ENCODE peak calls at places on chromosomes 2 and 18, in four cellular contexts. R is transverse colon, W is sigmoid colon, M is K562. G is an unnamed sample.

GRCh38 chr2:147382322-147382948 is 462.4 kb upstream of the ACVR2A start:
- DNase-seq in R (peak; percentile 8), M (no peak), W (no peak), G (no peak)

GRCh38 chr2:39608690-39609457 is 56.8 kb upstream of the TMEM178A start:
- DNase-seq in W (no peak), R (no peak), M (no peak), G (no peak)

GRCh38 chr2:14524041-14524802 is 108.3 kb upstream of the LRATD1 start:
- DNase-seq in R (no peak), W (no peak), M (no peak), G (no peak)

GRCh38 chr2:232928564-232929302 is 58.7 kb downstream of the SNORC start:
- DNase-seq in M (no peak), W (no peak), R (no peak), G (no peak)

GRCh38 chr2:119864318-119864717 is 104.6 kb downstream of the PTPN4 start:
- DNase-seq in W (no peak), R (no peak), M (no peak), G (no peak)

GRCh38 chr2:112768432-112768831 is 4.0 kb upstream of the CKAP2L start:
- DNase-seq in W (no peak), R (no peak), M (no peak), G (no peak)

GRCh38 chr2:72289283-72289682 is 141.6 kb upstream of the CYP26B1 start:
- DNase-seq in M (no peak), R (no peak), W (no peak), G (no peak)

GRCh38 chr18:76827205-76827885 is 5.0 kb downstream of the ZNF236 start:
- DNase-seq in W (peak; percentile 24), M (no peak), R (no peak), G (no peak)

GRCh38 chr2:218285604-218286003 is 6.7 kb downstream of the TMBIM1 start:
- DNase-seq in R (no peak), M (no peak), W (peak; percentile 93), G (no peak)

GRCh38 chr18:70216788-70217187 is 11.3 kb upstream of the RTTN start:
- DNase-seq in M (no peak), W (no peak), R (no peak), G (no peak)

GRCh38 chr18:70559446-70559845 is 270.6 kb downstream of the SOCS6 start:
- DNase-seq in R (no peak), M (no peak), W (no peak), G (no peak)

GRCh38 chr2:8573234-8573941 is 108.5 kb upstream of the ID2 start:
- DNase-seq in R (no peak), M (no peak), W (peak; percentile 60), G (no peak)

DNA sequence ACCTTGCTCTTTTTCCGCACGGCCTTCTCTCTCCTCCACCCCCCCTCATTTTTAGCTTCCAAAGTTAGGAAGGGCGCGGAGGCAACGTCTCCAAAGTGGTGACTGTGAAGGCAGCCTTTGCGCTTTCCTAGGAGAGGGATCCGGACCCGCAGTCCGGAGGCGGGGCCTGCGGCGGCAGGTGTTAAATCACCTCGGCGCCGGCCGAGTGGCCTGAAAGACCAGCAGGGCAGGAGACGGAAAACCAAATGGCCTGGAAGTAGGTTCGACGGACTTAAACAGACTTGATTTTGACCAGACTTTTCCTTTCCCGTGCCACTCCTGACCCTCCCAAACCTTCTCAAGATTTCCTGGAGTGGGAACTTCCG is 615 bp downstream of the GORASP2 start:
- DNase-seq in M (no peak), R (peak; percentile 68), W (peak; percentile 71), G (peak; percentile 93)
- TF ChIP-seq POLR2AphosphoS5 in M (no peak), R (no peak), W (no peak), G (no peak)

DNA sequence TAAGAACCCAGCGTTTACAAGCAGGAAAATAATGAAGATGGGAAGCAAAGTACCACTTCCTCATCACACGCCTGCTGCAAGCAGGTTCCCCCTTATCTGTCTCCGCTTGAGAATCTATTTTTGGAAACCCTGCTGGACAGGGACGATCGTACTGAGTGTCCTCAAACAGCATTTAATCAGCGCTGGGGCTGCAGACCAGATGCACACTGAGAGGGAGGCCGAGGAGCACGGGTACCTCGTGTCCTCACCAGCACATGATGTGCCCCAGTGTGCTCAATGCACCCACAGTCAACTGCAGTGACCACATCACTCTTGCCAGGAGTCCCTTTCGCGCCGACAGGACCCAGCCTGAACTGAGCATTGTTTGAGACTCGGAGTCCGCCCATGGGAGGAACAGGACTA is 160.3 kb downstream of the HDAC4 start:
- DNase-seq in R (peak; percentile 40), M (no peak), W (peak; percentile 88), G (peak; percentile 71)
- H3K27ac ChIP-seq in R (peak overlapping the region; percentile 79), M (no peak overlapping the region), W (peak overlapping the region; percentile 80), G (peak overlapping the region; percentile 20)

GRCh38 chr2:25339121-25339738 is 2.5 kb downstream of the DNMT3A start:
- DNase-seq in M (no peak), R (no peak), W (peak; percentile 75), G (peak; percentile 74)

GRCh38 chr2:25340340-25340886 is 1.3 kb downstream of the DNMT3A start:
- DNase-seq in M (peak; percentile 64), R (peak; percentile 57), W (peak; percentile 77), G (peak; percentile 84)

GRCh38 chr2:25338401-25338800 is 3.3 kb downstream of the DNMT3A start:
- DNase-seq in R (no peak), M (no peak), W (no peak), G (peak; percentile 67)

GRCh38 chr2:25341031-25341727 is 546 bp downstream of the DNMT3A start:
- DNase-seq in R (peak; percentile 34), W (no peak), M (peak; percentile 65), G (no peak)

DNA sequence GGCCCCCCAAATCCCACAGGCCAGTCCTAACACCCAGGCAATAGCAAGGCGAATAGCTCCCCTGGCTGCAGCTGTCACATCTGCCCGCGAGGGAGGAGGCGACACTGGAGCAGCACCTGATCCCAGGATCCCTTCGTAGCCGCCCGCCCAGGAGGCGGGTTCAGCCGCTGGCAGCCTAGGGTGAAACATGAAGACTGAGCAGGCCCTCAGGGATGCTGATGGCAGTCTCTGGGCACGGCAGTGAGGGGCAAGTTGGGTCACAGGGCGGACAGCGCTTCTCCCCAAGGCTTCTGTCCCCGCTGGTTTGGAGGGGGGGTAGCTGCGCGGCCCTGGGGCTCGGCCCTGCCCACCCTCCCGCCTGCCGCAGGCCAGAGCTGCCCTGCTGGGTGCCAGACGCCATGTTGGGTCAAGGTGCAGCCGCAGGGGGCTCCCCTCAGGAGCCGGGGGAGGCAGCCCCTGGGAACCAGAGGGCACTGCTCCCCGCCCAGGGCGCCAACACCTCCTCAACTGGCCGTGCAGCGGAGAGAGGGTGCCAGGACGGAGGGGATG is 1.9 kb downstream of the DNMT3A start:
- DNase-seq in W (peak; percentile 81), M (no peak), R (peak; percentile 69), G (peak; percentile 82)
- TF ChIP-seq POLR2AphosphoS5 in W (peak; percentile 31), M (no peak), R (peak; percentile 28), G (peak; percentile 31)

GRCh38 chr2:98037666-98038339 is 42.1 kb upstream of the TMEM131 start:
- DNase-seq in M (no peak), W (no peak), R (no peak), G (no peak)
- H3K27ac ChIP-seq in M (no peak overlapping the region), W (no peak overlapping the region), R (no peak overlapping the region), G (no peak overlapping the region)

DNA sequence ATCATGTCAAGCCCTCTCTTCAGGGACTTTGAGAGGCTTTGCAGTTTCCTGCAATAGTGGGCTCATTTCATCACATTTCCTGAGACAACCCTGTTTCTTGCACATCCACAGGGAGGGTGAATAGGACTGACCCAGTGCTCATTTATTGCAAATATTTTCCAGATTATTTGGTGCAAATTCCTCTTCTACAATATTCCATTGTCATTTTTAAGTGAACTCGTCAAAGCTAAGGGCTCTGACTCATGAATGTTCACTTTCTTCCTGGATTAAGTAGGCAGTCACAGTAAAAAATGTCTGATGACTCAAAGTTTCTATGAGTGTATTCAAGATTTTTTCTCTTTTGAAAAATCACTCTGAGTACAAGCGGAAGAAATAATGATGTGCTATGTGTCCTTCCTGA is 225.5 kb upstream of the GALNT5 start:
- DNase-seq in R (no peak), M (no peak), W (no peak), G (no peak)
- TF ChIP-seq POLR2AphosphoS5 in R (no peak), M (no peak), W (no peak), G (no peak)

GRCh38 chr2:121405233-121405632 is 120.2 kb upstream of the TFCP2L1 start:
- DNase-seq in R (no peak), W (no peak), M (no peak), G (no peak)

GRCh38 chr2:121408641-121409040 is 122.0 kb upstream of the RNU4ATAC start:
- DNase-seq in R (no peak), M (no peak), W (no peak), G (no peak)

GRCh38 chr2:121412349-121412748 is 118.3 kb upstream of the RNU4ATAC start:
- DNase-seq in R (no peak), W (no peak), M (no peak), G (no peak)

DNA sequence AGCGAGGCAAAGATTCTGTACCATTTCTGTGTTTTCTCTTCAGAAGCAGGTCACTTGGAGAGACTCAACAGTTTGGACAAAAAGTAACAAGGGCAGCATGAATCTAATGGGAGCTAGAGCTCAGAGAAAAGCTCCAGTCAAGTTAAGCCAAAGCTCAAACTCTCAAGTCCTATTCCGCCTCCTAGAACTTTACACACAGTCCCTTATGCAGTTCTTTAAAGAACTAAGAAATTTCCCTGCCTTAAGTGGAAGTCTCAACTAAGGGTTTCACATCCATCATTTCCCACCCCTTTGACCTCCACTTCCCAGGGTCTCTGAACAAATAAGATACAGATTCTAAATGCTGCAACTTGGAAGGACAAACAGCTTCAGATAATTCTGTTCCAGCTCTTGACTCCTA is 121.3 kb upstream of the RNU4ATAC start:
- DNase-seq in W (no peak), M (no peak), R (no peak), G (no peak)
- H3K27ac ChIP-seq in W (no peak overlapping the region), M (no peak overlapping the region), R (no peak overlapping the region), G (no peak overlapping the region)

GRCh38 chr2:43707255-43707654 is 31.0 kb upstream of the C1GALT1C1L start:
- DNase-seq in M (peak; percentile 25), R (peak; percentile 43), W (peak; percentile 92), G (no peak)
- TF ChIP-seq POLR2AphosphoS5 in M (no peak), R (no peak), W (no peak), G (no peak)

GRCh38 chr2:69173706-69174105 is 160.7 kb downstream of the ANTXR1 start:
- DNase-seq in M (no peak), W (no peak), R (no peak), G (no peak)

GRCh38 chr2:69177063-69177771 is 164.2 kb downstream of the ANTXR1 start:
- DNase-seq in R (peak; percentile 46), W (peak; percentile 83), M (peak; percentile 21), G (no peak)

GRCh38 chr2:69180227-69180626 is 167.2 kb downstream of the ANTXR1 start:
- DNase-seq in M (no peak), W (no peak), R (no peak), G (no peak)

GRCh38 chr2:69177785-69178636 is 165.0 kb downstream of the ANTXR1 start:
- DNase-seq in R (peak; percentile 80), M (peak; percentile 95), W (peak; percentile 97), G (peak; percentile 95)

GRCh38 chr2:69175795-69176715 is 163.1 kb downstream of the ANTXR1 start:
- DNase-seq in W (no peak), M (no peak), R (no peak), G (no peak)
- H3K27ac ChIP-seq in W (peak overlapping the region; percentile 75), M (no peak overlapping the region), R (peak overlapping the region; percentile 87), G (peak overlapping the region; percentile 86)

GRCh38 chr18:80006726-80007125 is 18.4 kb upstream of the TXNL4A start:
- DNase-seq in W (no peak), R (no peak), M (no peak), G (no peak)

GRCh38 chr18:80004600-80005342 is 16.4 kb upstream of the TXNL4A start:
- DNase-seq in R (no peak), W (no peak), M (no peak), G (no peak)

GRCh38 chr18:80010551-80010906 is 22.2 kb upstream of the TXNL4A start:
- DNase-seq in R (no peak), M (no peak), W (peak; percentile 87), G (no peak)

GRCh38 chr18:80012714-80013113 is 21.5 kb upstream of the RBFA start:
- DNase-seq in W (no peak), M (no peak), R (no peak), G (no peak)

GRCh38 chr18:80009661-80010550 is 21.5 kb upstream of the TXNL4A start:
- DNase-seq in R (peak; percentile 62), W (peak; percentile 97), M (no peak), G (no peak)
- TF ChIP-seq POLR2AphosphoS5 in R (peak; percentile 74), W (peak; percentile 70), M (no peak), G (no peak)